ENCODE peak calls at places on chromosomes 7 and 10, in eight cellular contexts. K is PC-9, L is IMR-90, U is PC-3, V is GM12878, O is H9, M is HCT116, W is neuronal stem cell. J is an unnamed sample.

GRCh38 chr10:132953428-132953827 is 11.1 kb upstream of the CFAP46 start:
- DNase-seq in K (no peak), L (no peak), U (no peak), V (no peak), O (no peak), M (no peak), W (no peak), J (no peak)

GRCh38 chr10:123991622-123992570 is 100.3 kb upstream of the CPXM2 start:
- DNase-seq in K (no peak), L (no peak), U (no peak), V (no peak), O (no peak), M (no peak), W (no peak), J (no peak)

GRCh38 chr7:100521076-100521475 is 17.9 kb upstream of the AGFG2 start:
- DNase-seq in K (no peak), L (no peak), U (no peak), V (no peak), O (no peak), M (no peak), W (no peak), J (no peak)

GRCh38 chr10:93917814-93918213 is 24.0 kb downstream of the SLC35G1 start:
- DNase-seq in K (no peak), L (no peak), U (no peak), V (no peak), O (no peak), M (no peak), W (no peak), J (no peak)

GRCh38 chr10:130990536-130990935 is 321.0 kb downstream of the TCERG1L start:
- DNase-seq in K (no peak), L (no peak), U (no peak), V (no peak), O (no peak), M (no peak), W (no peak), J (no peak)

GRCh38 chr7:30422922-30423321 is 55.7 kb downstream of the NOD1 start:
- DNase-seq in K (no peak), L (peak), U (peak), V (no peak), O (no peak), M (peak), W (no peak), J (no peak)

GRCh38 chr10:30166929-30167328 is 107.5 kb upstream of the JCAD start:
- DNase-seq in K (no peak), L (peak), U (no peak), V (no peak), O (no peak), M (no peak), W (no peak), J (no peak)

GRCh38 chr10:10891437-10891836 is 126.2 kb upstream of the CELF2 start:
- DNase-seq in K (no peak), L (peak), U (no peak), V (no peak), O (no peak), M (no peak), W (no peak), J (peak)

GRCh38 chr10:10397906-10398305 is 619.8 kb upstream of the CELF2 start:
- DNase-seq in K (no peak), L (no peak), U (no peak), V (no peak), O (no peak), M (no peak), W (no peak), J (no peak)

GRCh38 chr10:132363921-132364593 is 32.1 kb downstream of the LRRC27 start:
- DNase-seq in K (no peak), L (no peak), U (peak), V (peak), O (peak), M (no peak), W (peak), J (peak)

GRCh38 chr10:102196893-102197292 is 29.2 kb upstream of the ELOVL3 start:
- DNase-seq in K (no peak), L (peak), U (no peak), V (no peak), O (no peak), M (no peak), W (no peak), J (no peak)

GRCh38 chr7:11168622-11169170 is 195.0 kb downstream of the PHF14 start:
- DNase-seq in K (no peak), L (no peak), U (no peak), V (no peak), O (no peak), M (no peak), W (no peak), J (no peak)

GRCh38 chr10:74382643-74383042 is 231.6 kb downstream of the ADK start:
- DNase-seq in K (no peak), L (no peak), U (no peak), V (no peak), O (no peak), M (no peak), W (no peak), J (no peak)

GRCh38 chr7:36423633-36424032 is 34.0 kb downstream of the ANLN start:
- DNase-seq in K (no peak), L (no peak), U (no peak), V (no peak), O (no peak), M (no peak), W (no peak), J (no peak)

GRCh38 chr10:34766256-34766580 is 48.9 kb downstream of the PARD3 start:
- DNase-seq in K (no peak), L (no peak), U (no peak), V (no peak), O (no peak), M (no peak), W (no peak), J (no peak)
- H3K27ac ChIP-seq in K (no peak), L (no peak), U (no peak), V (no peak), O (no peak), M (no peak), W (no peak), J (no peak)

DNA sequence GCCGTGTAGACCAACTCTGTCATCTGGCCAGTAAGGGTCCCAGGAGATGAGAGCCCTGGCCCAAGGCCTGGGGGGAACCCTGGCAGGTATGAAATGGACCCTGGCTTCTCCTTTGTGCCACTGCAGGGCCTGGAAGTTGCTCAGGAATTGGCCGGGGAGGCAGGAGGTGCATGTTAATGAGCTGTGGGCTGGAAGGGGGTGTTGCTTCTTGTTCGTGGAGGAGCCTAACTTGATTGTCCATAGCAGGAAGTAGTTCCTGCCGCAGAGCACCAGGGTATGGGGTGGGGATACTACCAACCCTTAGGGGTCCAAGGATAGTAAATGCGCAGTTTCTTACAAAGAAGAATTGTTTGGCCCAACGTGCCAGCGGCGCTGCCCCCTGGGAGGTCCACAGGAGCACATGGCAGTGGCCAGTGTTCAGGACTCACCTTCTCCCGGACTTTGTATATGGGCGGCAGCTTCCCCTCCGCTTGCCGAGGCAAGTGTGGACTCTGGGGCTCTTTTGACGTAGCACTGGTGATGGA is 21.5 kb downstream of the TEX36 start:
- DNase-seq in K (no peak), L (no peak), U (no peak), V (no peak), O (no peak), M (no peak), W (no peak), J (no peak)
- H2AFZ ChIP-seq in K (no peak), L (no peak), U (peak), V (no peak), O (no peak), M (peak), W (peak), J (no peak)

GRCh38 chr7:66741706-66742053 is 1.1 kb downstream of the RABGEF1 start:
- DNase-seq in K (no peak), L (peak), U (peak), V (no peak), O (no peak), M (no peak), W (no peak), J (peak)

GRCh38 chr7:66737667-66738066 is 2.9 kb upstream of the RABGEF1 start:
- DNase-seq in K (no peak), L (no peak), U (no peak), V (no peak), O (no peak), M (no peak), W (no peak), J (no peak)

GRCh38 chr7:66739477-66739876 is 1.1 kb upstream of the RABGEF1 start:
- DNase-seq in K (no peak), L (no peak), U (no peak), V (no peak), O (no peak), M (no peak), W (no peak), J (no peak)

GRCh38 chr7:66739953-66740301 is 606 bp upstream of the RABGEF1 start:
- DNase-seq in K (no peak), L (no peak), U (no peak), V (no peak), O (no peak), M (no peak), W (no peak), J (no peak)

GRCh38 chr7:66740302-66740979 is at the start of gene RABGEF1:
- DNase-seq in K (peak), L (peak), U (peak), V (peak), O (peak), M (peak), W (peak), J (peak)
- H3K27ac ChIP-seq in K (peak), L (peak), U (peak), V (peak), O (no peak), M (peak), W (peak), J (peak)

DNA sequence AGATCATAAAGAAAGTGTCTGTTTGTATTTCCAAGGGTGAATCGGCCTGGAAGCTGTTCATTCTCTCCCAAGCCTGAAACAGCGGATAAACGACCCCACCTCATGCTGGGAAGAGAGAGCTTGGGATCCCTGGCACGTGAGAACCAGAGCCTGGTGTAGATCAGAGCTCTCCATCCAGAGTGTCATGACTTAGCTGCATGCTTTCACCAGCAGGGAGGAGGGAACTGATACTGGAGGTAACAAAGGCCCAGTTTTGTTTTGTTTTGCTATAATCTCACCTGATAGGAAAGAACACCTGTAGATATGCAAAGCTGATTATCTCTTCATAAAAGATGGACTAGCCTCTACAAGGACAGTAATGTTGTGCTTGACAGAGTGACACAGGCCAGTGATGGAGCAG is 236.6 kb downstream of the POM121L12 start:
- DNase-seq in K (no peak), L (no peak), U (no peak), V (no peak), O (no peak), M (no peak), W (no peak), J (no peak)
- H2AFZ ChIP-seq in K (no peak), L (no peak), U (no peak), V (no peak), O (no peak), M (no peak), W (peak), J (no peak)

GRCh38 chr10:33376476-33376875 is 42.0 kb upstream of the NRP1 start:
- DNase-seq in K (no peak), L (peak), U (no peak), V (no peak), O (no peak), M (no peak), W (no peak), J (no peak)
- H3K27ac ChIP-seq in K (peak), L (no peak), U (peak), V (no peak), O (no peak), M (no peak), W (no peak), J (no peak)

GRCh38 chr10:60348982-60349381 is 40.7 kb downstream of the ANK3 start:
- DNase-seq in K (no peak), L (peak), U (no peak), V (no peak), O (no peak), M (no peak), W (no peak), J (no peak)
- H2AFZ ChIP-seq in K (no peak), L (no peak), U (no peak), V (no peak), O (no peak), M (no peak), W (no peak), J (no peak)

DNA sequence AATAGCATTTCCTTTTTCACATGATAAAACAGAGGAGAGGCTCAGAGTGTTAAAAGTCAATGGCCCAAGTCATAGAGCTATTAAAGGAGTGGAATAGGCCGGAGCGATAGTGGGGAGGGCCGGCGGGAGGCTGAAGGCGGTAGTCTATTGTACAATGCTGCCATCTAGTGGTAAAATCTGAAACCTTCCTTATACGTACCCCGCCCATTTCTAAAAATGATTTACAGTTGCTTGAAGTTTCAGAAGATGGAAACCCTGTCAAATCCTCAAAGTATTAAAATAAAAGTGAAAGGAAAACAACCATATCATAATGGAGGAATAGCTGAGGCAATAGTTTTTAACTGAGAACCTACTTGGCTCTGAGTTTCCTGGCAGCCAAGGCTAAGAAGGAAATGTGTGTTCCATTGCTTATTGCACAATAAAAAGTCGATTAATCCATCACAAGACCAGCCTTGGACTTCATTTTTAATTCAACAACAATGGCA is 209.1 kb downstream of the CCSER2 start:
- DNase-seq in K (peak), L (peak), U (peak), V (no peak), O (no peak), M (peak), W (peak), J (peak)
- H3K27ac ChIP-seq in K (no peak), L (no peak), U (no peak), V (no peak), O (no peak), M (no peak), W (no peak), J (no peak)

GRCh38 chr10:110631934-110632333 is 12.2 kb upstream of the RBM20 start:
- DNase-seq in K (no peak), L (no peak), U (no peak), V (no peak), O (no peak), M (no peak), W (no peak), J (no peak)
- H2AFZ ChIP-seq in K (no peak), L (no peak), U (no peak), V (no peak), O (no peak), M (no peak), W (no peak), J (no peak)

GRCh38 chr10:27911006-27911405 is 87.9 kb downstream of the ODAD2 start:
- DNase-seq in K (no peak), L (no peak), U (no peak), V (no peak), O (no peak), M (no peak), W (no peak), J (no peak)
- H3K27ac ChIP-seq in K (no peak), L (no peak), U (no peak), V (no peak), O (no peak), M (no peak), W (no peak), J (no peak)

GRCh38 chr7:132131196-132131595 is 445.1 kb downstream of the PLXNA4 start:
- DNase-seq in K (no peak), L (no peak), U (peak), V (no peak), O (no peak), M (no peak), W (no peak), J (no peak)

GRCh38 chr7:132125872-132126595 is 450.2 kb downstream of the PLXNA4 start:
- DNase-seq in K (no peak), L (no peak), U (no peak), V (no peak), O (no peak), M (no peak), W (no peak), J (no peak)

GRCh38 chr7:132134814-132135445 is 441.3 kb downstream of the PLXNA4 start:
- DNase-seq in K (peak), L (no peak), U (peak), V (no peak), O (no peak), M (no peak), W (no peak), J (no peak)

GRCh38 chr7:132133501-132133900 is 442.8 kb downstream of the PLXNA4 start:
- DNase-seq in K (no peak), L (no peak), U (no peak), V (no peak), O (no peak), M (no peak), W (no peak), J (no peak)

DNA sequence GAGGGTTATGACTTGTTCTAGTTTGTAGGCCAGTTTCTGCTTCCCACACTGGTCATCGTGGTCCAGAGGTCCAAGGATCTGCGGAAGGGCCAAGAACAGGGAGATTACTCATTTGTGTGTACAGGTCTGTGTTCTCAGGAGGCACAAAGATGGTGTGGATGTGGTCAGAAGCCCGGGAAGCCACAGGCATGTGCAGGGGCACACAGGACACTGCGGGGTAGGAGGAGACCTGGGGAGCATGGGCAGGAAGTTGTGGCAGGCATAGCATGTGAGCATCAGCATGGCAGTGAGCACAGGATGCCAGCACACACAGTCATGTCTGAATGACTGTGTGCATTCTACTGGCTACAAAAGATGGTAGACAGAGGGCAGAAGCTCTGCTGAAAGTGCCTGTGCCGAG is 445.8 kb downstream of the PLXNA4 start:
- DNase-seq in K (no peak), L (no peak), U (peak), V (no peak), O (no peak), M (no peak), W (no peak), J (no peak)
- H2AFZ ChIP-seq in K (no peak), L (no peak), U (no peak), V (no peak), O (no peak), M (no peak), W (no peak), J (no peak)

J was measured in hepatocyte.